ENCODE peak calls at places on chromosomes 4 and X, in eight cellular contexts. One of them, this sample, is unnamed.

GRCh38 chr4:78747328-78747946 is 28.7 kb upstream of the BMP2K start:
- DNase-seq in COR-L47: no peak
- DNase-seq in NCI-H1092: no peak
- DNase-seq in activated CD8-positive, alpha-beta memory T cell treated with anti-CD3 and anti-CD28 coated beads for 48 hours: no peak
- DNase-seq in IMR-90: peak; percentile 92
- DNase-seq in hepatocyte: no peak
- DNase-seq in nucleus accumbens: no peak
- DNase-seq in NCI-H748 treated with DMSO at 0.1 percent for 48 hours: no peak
- DNase-seq in this sample: no peak

GRCh38 chr4:127965062-127965802 is at the start of the genes ABHD18 and MFSD8:
- DNase-seq in COR-L47: peak; percentile 98
- DNase-seq in NCI-H1092: peak; percentile 99
- DNase-seq in activated CD8-positive, alpha-beta memory T cell treated with anti-CD3 and anti-CD28 coated beads for 48 hours: peak; percentile 97
- DNase-seq in IMR-90: peak; percentile 99
- DNase-seq in hepatocyte: peak; percentile 100
- DNase-seq in nucleus accumbens: peak; percentile 85
- DNase-seq in NCI-H748 treated with DMSO at 0.1 percent for 48 hours: peak; percentile 84
- DNase-seq in this sample: peak; percentile 98

GRCh38 chrX:47247206-47247998 is 14.6 kb downstream of the USP11 start:
- DNase-seq in COR-L47: no peak
- DNase-seq in NCI-H1092: no peak
- DNase-seq in activated CD8-positive, alpha-beta memory T cell treated with anti-CD3 and anti-CD28 coated beads for 48 hours: no peak
- DNase-seq in IMR-90: peak; percentile 76
- DNase-seq in hepatocyte: no peak
- DNase-seq in nucleus accumbens: no peak
- DNase-seq in NCI-H748 treated with DMSO at 0.1 percent for 48 hours: no peak
- DNase-seq in this sample: no peak

GRCh38 chr4:159283697-159284492 is 181.0 kb downstream of the RAPGEF2 start:
- DNase-seq in COR-L47: no peak
- DNase-seq in NCI-H1092: no peak
- DNase-seq in activated CD8-positive, alpha-beta memory T cell treated with anti-CD3 and anti-CD28 coated beads for 48 hours: no peak
- DNase-seq in IMR-90: peak; percentile 87
- DNase-seq in hepatocyte: no peak
- DNase-seq in nucleus accumbens: no peak
- DNase-seq in NCI-H748 treated with DMSO at 0.1 percent for 48 hours: no peak
- DNase-seq in this sample: peak; percentile 50

GRCh38 chrX:31845003-31845402 is 773.2 kb upstream of the FTHL17 start:
- DNase-seq in COR-L47: no peak
- DNase-seq in NCI-H1092: no peak
- DNase-seq in activated CD8-positive, alpha-beta memory T cell treated with anti-CD3 and anti-CD28 coated beads for 48 hours: no peak
- DNase-seq in IMR-90: no peak
- DNase-seq in hepatocyte: no peak
- DNase-seq in nucleus accumbens: no peak
- DNase-seq in NCI-H748 treated with DMSO at 0.1 percent for 48 hours: no peak
- DNase-seq in this sample: no peak

GRCh38 chrX:103877571-103877970 is 45.5 kb upstream of the RAB9B start:
- DNase-seq in COR-L47: no peak
- DNase-seq in NCI-H1092: no peak
- DNase-seq in activated CD8-positive, alpha-beta memory T cell treated with anti-CD3 and anti-CD28 coated beads for 48 hours: no peak
- DNase-seq in IMR-90: no peak
- DNase-seq in hepatocyte: no peak
- DNase-seq in nucleus accumbens: no peak
- DNase-seq in NCI-H748 treated with DMSO at 0.1 percent for 48 hours: no peak
- DNase-seq in this sample: no peak

GRCh38 chr4:9924750-9925149 is 96.5 kb downstream of the SLC2A9 start:
- DNase-seq in COR-L47: peak; percentile 79
- DNase-seq in NCI-H1092: peak; percentile 34
- DNase-seq in activated CD8-positive, alpha-beta memory T cell treated with anti-CD3 and anti-CD28 coated beads for 48 hours: no peak
- DNase-seq in IMR-90: peak; percentile 13
- DNase-seq in hepatocyte: no peak
- DNase-seq in nucleus accumbens: no peak
- DNase-seq in NCI-H748 treated with DMSO at 0.1 percent for 48 hours: no peak
- DNase-seq in this sample: no peak

GRCh38 chrX:9816094-9816700 is 30.0 kb downstream of the SHROOM2 start:
- DNase-seq in COR-L47: no peak
- DNase-seq in NCI-H1092: no peak
- DNase-seq in activated CD8-positive, alpha-beta memory T cell treated with anti-CD3 and anti-CD28 coated beads for 48 hours: no peak
- DNase-seq in IMR-90: no peak
- DNase-seq in hepatocyte: no peak
- DNase-seq in nucleus accumbens: no peak
- DNase-seq in NCI-H748 treated with DMSO at 0.1 percent for 48 hours: no peak
- DNase-seq in this sample: no peak

GRCh38 chrX:40527543-40527942 is 53.2 kb upstream of the ATP6AP2 start:
- DNase-seq in COR-L47: no peak
- DNase-seq in NCI-H1092: no peak
- DNase-seq in activated CD8-positive, alpha-beta memory T cell treated with anti-CD3 and anti-CD28 coated beads for 48 hours: no peak
- DNase-seq in IMR-90: no peak
- DNase-seq in hepatocyte: no peak
- DNase-seq in nucleus accumbens: no peak
- DNase-seq in NCI-H748 treated with DMSO at 0.1 percent for 48 hours: no peak
- DNase-seq in this sample: no peak

GRCh38 chrX:43728966-43729365 is 72.9 kb downstream of the MAOA start:
- DNase-seq in COR-L47: no peak
- DNase-seq in NCI-H1092: no peak
- DNase-seq in activated CD8-positive, alpha-beta memory T cell treated with anti-CD3 and anti-CD28 coated beads for 48 hours: no peak
- DNase-seq in IMR-90: no peak
- DNase-seq in hepatocyte: no peak
- DNase-seq in nucleus accumbens: no peak
- DNase-seq in NCI-H748 treated with DMSO at 0.1 percent for 48 hours: no peak
- DNase-seq in this sample: no peak

GRCh38 chr4:159516556-159516955 is 413.7 kb downstream of the RAPGEF2 start:
- DNase-seq in COR-L47: no peak
- DNase-seq in NCI-H1092: no peak
- DNase-seq in activated CD8-positive, alpha-beta memory T cell treated with anti-CD3 and anti-CD28 coated beads for 48 hours: no peak
- DNase-seq in IMR-90: peak; percentile 25
- DNase-seq in hepatocyte: no peak
- DNase-seq in nucleus accumbens: no peak
- DNase-seq in NCI-H748 treated with DMSO at 0.1 percent for 48 hours: no peak
- DNase-seq in this sample: no peak

GRCh38 chr4:87540176-87541058 is 11.2 kb upstream of the SPARCL1 start:
- DNase-seq in COR-L47: no peak
- DNase-seq in NCI-H1092: no peak
- DNase-seq in activated CD8-positive, alpha-beta memory T cell treated with anti-CD3 and anti-CD28 coated beads for 48 hours: no peak
- DNase-seq in IMR-90: peak; percentile 56
- DNase-seq in hepatocyte: no peak
- DNase-seq in nucleus accumbens: no peak
- DNase-seq in NCI-H748 treated with DMSO at 0.1 percent for 48 hours: no peak
- DNase-seq in this sample: no peak

GRCh38 chrX:42098897-42099296 is 175.5 kb upstream of the CASK start:
- DNase-seq in COR-L47: no peak
- DNase-seq in NCI-H1092: no peak
- DNase-seq in activated CD8-positive, alpha-beta memory T cell treated with anti-CD3 and anti-CD28 coated beads for 48 hours: no peak
- DNase-seq in IMR-90: no peak
- DNase-seq in hepatocyte: no peak
- DNase-seq in nucleus accumbens: no peak
- DNase-seq in NCI-H748 treated with DMSO at 0.1 percent for 48 hours: no peak
- DNase-seq in this sample: no peak

GRCh38 chrX:71105638-71106037 is 902 bp downstream of the CXorf65 start:
- DNase-seq in COR-L47: no peak
- DNase-seq in NCI-H1092: no peak
- DNase-seq in activated CD8-positive, alpha-beta memory T cell treated with anti-CD3 and anti-CD28 coated beads for 48 hours: no peak
- DNase-seq in IMR-90: no peak
- DNase-seq in hepatocyte: no peak
- DNase-seq in nucleus accumbens: no peak
- DNase-seq in NCI-H748 treated with DMSO at 0.1 percent for 48 hours: no peak
- DNase-seq in this sample: no peak

GRCh38 chr4:16757080-16757521 is 141.3 kb downstream of the LDB2 start:
- DNase-seq in COR-L47: no peak
- DNase-seq in NCI-H1092: no peak
- DNase-seq in activated CD8-positive, alpha-beta memory T cell treated with anti-CD3 and anti-CD28 coated beads for 48 hours: no peak
- DNase-seq in IMR-90: peak; percentile 55
- DNase-seq in hepatocyte: no peak
- DNase-seq in nucleus accumbens: no peak
- DNase-seq in NCI-H748 treated with DMSO at 0.1 percent for 48 hours: no peak
- DNase-seq in this sample: no peak

GRCh38 chr4:8270912-8271815 is 1.6 kb downstream of the HTRA3 start:
- DNase-seq in COR-L47: no peak
- DNase-seq in NCI-H1092: no peak
- DNase-seq in activated CD8-positive, alpha-beta memory T cell treated with anti-CD3 and anti-CD28 coated beads for 48 hours: no peak
- DNase-seq in IMR-90: no peak
- DNase-seq in hepatocyte: no peak
- DNase-seq in nucleus accumbens: no peak
- DNase-seq in NCI-H748 treated with DMSO at 0.1 percent for 48 hours: no peak
- DNase-seq in this sample: no peak

GRCh38 chr4:72899621-72900020 is 169.9 kb downstream of the COX18 start:
- DNase-seq in COR-L47: no peak
- DNase-seq in NCI-H1092: no peak
- DNase-seq in activated CD8-positive, alpha-beta memory T cell treated with anti-CD3 and anti-CD28 coated beads for 48 hours: no peak
- DNase-seq in IMR-90: no peak
- DNase-seq in hepatocyte: no peak
- DNase-seq in nucleus accumbens: no peak
- DNase-seq in NCI-H748 treated with DMSO at 0.1 percent for 48 hours: no peak
- DNase-seq in this sample: no peak

GRCh38 chrX:101206471-101206870 is 13.1 kb upstream of the DRP2 start:
- DNase-seq in COR-L47: no peak
- DNase-seq in NCI-H1092: no peak
- DNase-seq in activated CD8-positive, alpha-beta memory T cell treated with anti-CD3 and anti-CD28 coated beads for 48 hours: no peak
- DNase-seq in IMR-90: peak; percentile 58
- DNase-seq in hepatocyte: peak; percentile 24
- DNase-seq in nucleus accumbens: no peak
- DNase-seq in NCI-H748 treated with DMSO at 0.1 percent for 48 hours: peak; percentile 15
- DNase-seq in this sample: no peak

GRCh38 chr4:41549469-41549868 is 11.5 kb downstream of the LIMCH1 start:
- DNase-seq in COR-L47: no peak
- DNase-seq in NCI-H1092: no peak
- DNase-seq in activated CD8-positive, alpha-beta memory T cell treated with anti-CD3 and anti-CD28 coated beads for 48 hours: no peak
- DNase-seq in IMR-90: no peak
- DNase-seq in hepatocyte: no peak
- DNase-seq in nucleus accumbens: no peak
- DNase-seq in NCI-H748 treated with DMSO at 0.1 percent for 48 hours: no peak
- DNase-seq in this sample: no peak